ENCODE peak calls at places on chromosomes 1 and 21, in six cellular contexts. X is nucleus accumbens, D is progenitor cell of endocrine pancreas, R is cardiac muscle cell, Y is neural crest cell, K is uterus. V is an unnamed sample.

GRCh38 chr21:31334648-31335121 is 9.4 kb downstream of the TIAM1 start:
- DNase-seq in K (no peak), R (no peak), D (no peak), Y (no peak), X (no peak), V (no peak)

GRCh38 chr21:41247976-41248545 is 68.5 kb upstream of the FAM3B start:
- DNase-seq in X (no peak), K (no peak), R (no peak), D (no peak), Y (no peak), V (no peak)

GRCh38 chr1:6118415-6118814 is 61.7 kb downstream of the CHD5 start:
- DNase-seq in X (no peak), Y (no peak), D (no peak), R (no peak), K (no peak), V (no peak)

GRCh38 chr1:33119532-33120217 is 38.7 kb downstream of the AZIN2 start:
- DNase-seq in K (no peak), D (no peak), X (no peak), R (no peak), Y (no peak), V (no peak)

GRCh38 chr1:233034845-233035244 is 84.4 kb downstream of the NTPCR start:
- DNase-seq in X (no peak), R (no peak), D (no peak), K (no peak), Y (no peak), V (no peak)

GRCh38 chr1:214840366-214840765 is 237.4 kb downstream of the CENPF start:
- DNase-seq in X (no peak), K (no peak), R (no peak), D (no peak), Y (no peak), V (no peak)

GRCh38 chr1:111669268-111669667 is 49.7 kb downstream of the RAP1A start:
- DNase-seq in K (no peak), D (no peak), Y (no peak), X (no peak), R (no peak), V (peak)

GRCh38 chr1:94247146-94248094 is 10.0 kb upstream of the ARHGAP29 start:
- DNase-seq in Y (peak), D (peak), R (peak), X (no peak), K (peak), V (peak)

GRCh38 chr1:243505986-243506689 is 250.3 kb downstream of the SDCCAG8 start:
- DNase-seq in D (no peak), K (no peak), X (peak), Y (no peak), R (no peak), V (no peak)

GRCh38 chr1:116375884-116376733 is 3.1 kb downstream of the ATP1A1 start:
- DNase-seq in R (peak), D (no peak), K (peak), Y (no peak), X (peak), V (peak)

GRCh38 chr1:46749403-46749802 is 30.5 kb upstream of the EFCAB14 start:
- DNase-seq in R (no peak), K (no peak), D (no peak), X (no peak), Y (no peak), V (no peak)

GRCh38 chr1:41343790-41344679 is 17.2 kb upstream of the FOXO6 start:
- DNase-seq in D (no peak), R (no peak), K (peak), Y (no peak), X (no peak), V (peak)